ENCODE peak calls at places on chromosomes 16 and 17, in four cellular contexts. N, E, L and V are unnamed samples.
A peak's percentile ranks its signal among the peaks of the same experiment; 100 is the strongest.

GRCh38 chr16:53036066-53036465 is 16.6 kb downstream of the CHD9NB start:
- DNase-seq in E (no peak), L (no peak), N (no peak), V (no peak)

GRCh38 chr17:16255481-16255901 is 38.5 kb downstream of the PIGL start:
- DNase-seq in N (peak; percentile 24), E (no peak), L (no peak), V (no peak)

GRCh38 chr16:69399361-69399760 is 13.6 kb upstream of the TERF2 start:
- DNase-seq in E (no peak), L (no peak), N (peak; percentile 63), V (no peak)

GRCh38 chr16:56505174-56505573 is 14.7 kb downstream of the BBS2 start:
- DNase-seq in L (no peak), N (no peak), E (no peak), V (no peak)

GRCh38 chr17:10094806-10095205 is 103.6 kb downstream of the GAS7 start:
- DNase-seq in L (no peak), N (no peak), E (no peak), V (no peak)

GRCh38 chr17:385195-385835 is 32.7 kb upstream of the RPH3AL start:
- DNase-seq in E (no peak), N (no peak), L (no peak), V (peak; percentile 52)

GRCh38 chr16:58536278-58536677 is 21.0 kb downstream of the SETD6 start:
- DNase-seq in N (no peak), E (no peak), L (no peak), V (no peak)

GRCh38 chr16:52068447-52069074 is 478.4 kb downstream of the TOX3 start:
- DNase-seq in L (no peak), E (peak; percentile 21), N (no peak), V (no peak)

GRCh38 chr17:77802811-77803220 is 155.7 kb upstream of the TNRC6C start:
- DNase-seq in E (peak; percentile 17), N (no peak), L (no peak), V (no peak)

GRCh38 chr17:40419559-40420331 is 2.0 kb upstream of the TOP2A start:
- DNase-seq in L (no peak), N (no peak), E (no peak), V (no peak)

GRCh38 chr16:30896203-30896889 is at the start of gene CTF1:
- DNase-seq in E (peak; percentile 88), L (no peak), N (peak; percentile 92), V (no peak)

GRCh38 chr17:65914784-65915342 is 277.1 kb downstream of the CEP112 start:
- DNase-seq in N (no peak), E (peak; percentile 5), L (no peak), V (no peak)

GRCh38 chr16:68079616-68080344 is 5.4 kb upstream of the NFATC3 start:
- DNase-seq in N (no peak), L (peak; percentile 78), E (peak; percentile 45), V (peak; percentile 93)

GRCh38 chr16:51637744-51638100 is 486.7 kb upstream of the SALL1 start:
- DNase-seq in N (no peak), E (peak; percentile 17), L (no peak), V (no peak)

GRCh38 chr17:72110953-72111339 is 9.9 kb upstream of the SOX9 start:
- DNase-seq in E (no peak), L (no peak), N (no peak), V (no peak)

GRCh38 chr17:3712811-3713463 is 10.8 kb upstream of the HASPIN start:
- DNase-seq in L (peak; percentile 15), N (no peak), E (peak; percentile 60), V (peak; percentile 33)

GRCh38 chr17:81115749-81116464 is 49.4 kb upstream of the PVALEF start:
- DNase-seq in N (no peak), L (no peak), E (no peak), V (no peak)

GRCh38 chr16:67191995-67192681 is at the start of gene E2F4:
- DNase-seq in L (peak; percentile 90), N (peak; percentile 89), E (peak; percentile 94), V (peak; percentile 89)

GRCh38 chr17:16872836-16873653 is 98.9 kb downstream of the TNFRSF13B start:
- DNase-seq in N (no peak), L (no peak), E (peak; percentile 11), V (peak; percentile 51)

GRCh38 chr17:1033503-1033902 is 36.6 kb downstream of the TIMM22 start:
- DNase-seq in E (no peak), N (no peak), L (no peak), V (no peak)

GRCh38 chr16:49468611-49469322 is 95.2 kb downstream of the C16orf78 start:
- DNase-seq in N (no peak), E (no peak), L (no peak), V (peak; percentile 44)

GRCh38 chr17:49224198-49224996 is 6.2 kb downstream of the PHOSPHO1 start:
- DNase-seq in N (no peak), E (no peak), L (peak; percentile 73), V (no peak)

GRCh38 chr16:12016166-12016947 is 39.8 kb downstream of the SNX29 start:
- DNase-seq in E (peak; percentile 77), L (no peak), N (no peak), V (no peak)

GRCh38 chr16:56107944-56108583 is 83.2 kb upstream of the GNAO1 start:
- DNase-seq in N (no peak), L (no peak), E (no peak), V (no peak)

GRCh38 chr17:42895185-42895555 is 5.4 kb upstream of the G6PC1 start:
- DNase-seq in E (peak; percentile 82), N (peak; percentile 81), L (no peak), V (no peak)

GRCh38 chr17:7392696-7393612 is 1.4 kb downstream of the PLSCR3 start:
- DNase-seq in L (peak; percentile 38), E (no peak), N (no peak), V (no peak)

GRCh38 chr17:35879748-35880654 is at the start of gene CCL5:
- DNase-seq in N (no peak), L (peak; percentile 92), E (peak; percentile 56), V (no peak)

GRCh38 chr16:2532494-2533141 is 1.4 kb upstream of the CEMP1 start:
- DNase-seq in N (no peak), L (peak; percentile 81), E (peak; percentile 59), V (no peak)

GRCh38 chr16:75250089-75250808 is 1.2 kb downstream of the BCAR1 start:
- DNase-seq in E (no peak), N (no peak), L (no peak), V (no peak)